ENCODE peak calls at places on chromosomes 1 and 21, in seven cellular contexts. C is breast epithelium, J is esophagus squamous epithelium, G is adrenal gland, K is testis, Q is gastrocnemius medialis, S is HepG2. A is an unnamed sample.

GRCh38 chr1:231626535-231626950 is at the start of gene DISC1:
- DNase-seq in C (peak; percentile 63), J (peak; percentile 64), G (peak; percentile 91), K (peak; percentile 77), Q (peak; percentile 55), S (peak; percentile 80), A (peak; percentile 79)

GRCh38 chr1:29259802-29260441 is 23.6 kb downstream of the PTPRU start:
- DNase-seq in C (no peak), J (no peak), G (peak; percentile 73), K (peak; percentile 67), Q (peak; percentile 32), S (no peak), A (no peak)

GRCh38 chr1:214549604-214550338 is 1.6 kb downstream of the PTPN14 start:
- DNase-seq in C (no peak), J (no peak), G (no peak), K (no peak), Q (no peak), S (no peak), A (no peak)

GRCh38 chr21:36183144-36183795 is 26.6 kb downstream of the DOP1B start:
- DNase-seq in C (no peak), J (no peak), G (no peak), K (no peak), Q (no peak), S (no peak), A (no peak)

GRCh38 chr1:56967900-56968832 is 2.4 kb upstream of the C8B start:
- DNase-seq in C (no peak), J (no peak), G (no peak), K (peak; percentile 67), Q (no peak), S (peak; percentile 58), A (no peak)

GRCh38 chr21:39062196-39062900 is 120.9 kb downstream of the PSMG1 start:
- DNase-seq in C (no peak), J (no peak), G (no peak), K (no peak), Q (no peak), S (no peak), A (no peak)

GRCh38 chr1:94418664-94419655 is 771 bp downstream of the ABCD3 start:
- DNase-seq in C (peak; percentile 58), J (no peak), G (peak; percentile 86), K (peak; percentile 68), Q (peak; percentile 16), S (no peak), A (peak; percentile 89)

GRCh38 chr21:35732788-35733187 is 327.5 kb downstream of the SETD4 start:
- DNase-seq in C (no peak), J (no peak), G (no peak), K (no peak), Q (no peak), S (no peak), A (no peak)

GRCh38 chr1:151837197-151837596 is 2.4 kb downstream of the C2CD4D start:
- DNase-seq in C (no peak), J (no peak), G (no peak), K (no peak), Q (no peak), S (no peak), A (no peak)

GRCh38 chr21:32782698-32783097 is 11.1 kb upstream of the PAXBP1 start:
- DNase-seq in C (no peak), J (no peak), G (no peak), K (no peak), Q (no peak), S (no peak), A (no peak)

GRCh38 chr1:4745560-4745959 is 91.2 kb downstream of the AJAP1 start:
- DNase-seq in C (no peak), J (no peak), G (no peak), K (no peak), Q (no peak), S (no peak), A (no peak)

GRCh38 chr1:1204998-1205768 is 1.2 kb downstream of the TNFRSF18 start:
- DNase-seq in C (no peak), J (no peak), G (no peak), K (no peak), Q (no peak), S (no peak), A (no peak)

GRCh38 chr1:7106442-7107108 is 321.3 kb downstream of the CAMTA1 start:
- DNase-seq in C (no peak), J (no peak), G (no peak), K (no peak), Q (no peak), S (no peak), A (no peak)

GRCh38 chr1:244796719-244797406 is 38.6 kb upstream of the COX20 start:
- DNase-seq in C (peak; percentile 64), J (no peak), G (peak; percentile 92), K (peak; percentile 86), Q (no peak), S (peak; percentile 51), A (peak; percentile 60)

DNA sequence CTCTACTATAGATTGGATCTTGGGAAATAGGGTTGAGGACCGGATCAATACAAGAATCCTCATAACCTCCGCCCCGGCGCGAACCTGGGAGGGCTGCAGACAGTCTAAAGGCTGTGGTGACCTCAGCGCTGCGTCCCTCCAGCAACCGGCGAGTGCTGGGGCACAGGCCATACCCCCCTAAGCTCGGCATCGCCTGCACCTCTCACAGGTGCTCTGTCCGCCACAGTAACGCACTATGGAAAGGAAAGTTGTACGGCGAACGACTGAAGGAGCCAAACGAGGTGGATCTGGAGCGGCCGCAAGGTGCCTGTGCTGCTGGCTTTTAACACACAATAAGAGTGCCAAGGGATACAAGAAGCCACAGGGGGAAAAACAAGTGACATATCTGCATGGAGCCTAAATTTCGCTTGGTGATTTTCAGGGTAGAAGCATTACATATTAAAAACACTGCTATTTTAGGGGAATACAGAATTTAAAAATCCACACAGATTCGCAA is 1.4 kb upstream of the RBM15 start:
- DNase-seq in C (peak; percentile 54), J (no peak), G (peak; percentile 72), K (peak; percentile 61), Q (peak; percentile 15), S (peak; percentile 54), A (peak; percentile 89)
- TF ChIP-seq POLR2A in C (no peak), J (no peak), G (no peak), K (no peak), Q (no peak), S (no peak), A (no peak)

DNA sequence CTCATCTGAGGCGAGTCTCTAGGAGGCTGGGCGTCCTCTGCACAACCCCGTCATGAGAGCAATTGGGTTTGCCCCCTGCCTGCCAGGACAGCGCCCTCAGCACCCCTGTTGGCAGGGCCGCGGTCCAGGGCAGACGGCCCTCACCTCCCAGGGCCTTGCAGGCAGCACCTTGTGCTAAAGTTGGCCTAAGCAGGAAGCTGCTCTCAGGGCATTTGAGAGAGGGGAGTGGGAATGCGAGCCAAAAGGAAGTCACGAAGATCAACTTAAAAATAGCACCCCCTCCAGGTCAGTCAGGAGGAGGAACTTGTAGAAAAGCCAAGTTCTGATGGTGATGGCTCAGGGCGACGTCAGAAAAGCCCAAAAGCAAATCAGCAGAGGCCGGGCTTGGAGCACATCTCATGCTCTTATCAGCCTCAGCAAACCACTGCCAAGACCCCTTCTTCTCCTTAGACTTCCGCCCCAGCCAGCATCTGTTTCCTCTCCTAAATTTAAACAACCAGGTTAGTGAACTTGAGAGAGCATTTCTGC is 12.6 kb upstream of the ADORA3 start:
- DNase-seq in C (no peak), J (no peak), G (peak; percentile 85), K (peak; percentile 55), Q (no peak), S (no peak), A (peak; percentile 39)
- H3K4me3 ChIP-seq in C (peak overlapping the region; percentile 33), J (peak overlapping the region; percentile 38), G (peak overlapping the region; percentile 47), K (peak overlapping the region; percentile 32), Q (peak overlapping the region; percentile 50), S (no peak overlapping the region), A (no peak overlapping the region)

GRCh38 chr1:167618789-167619188 is 11.2 kb upstream of the RCSD1 start:
- DNase-seq in C (no peak), J (no peak), G (no peak), K (no peak), Q (no peak), S (no peak), A (no peak)

GRCh38 chr1:167617950-167618269 is 12.1 kb upstream of the RCSD1 start:
- DNase-seq in C (no peak), J (no peak), G (no peak), K (no peak), Q (no peak), S (no peak), A (no peak)

GRCh38 chr1:167616521-167616920 is 13.5 kb upstream of the RCSD1 start:
- DNase-seq in C (no peak), J (no peak), G (no peak), K (no peak), Q (no peak), S (no peak), A (no peak)

GRCh38 chr1:167618366-167618765 is 11.7 kb upstream of the RCSD1 start:
- DNase-seq in C (no peak), J (no peak), G (no peak), K (no peak), Q (no peak), S (no peak), A (peak; percentile 43)

DNA sequence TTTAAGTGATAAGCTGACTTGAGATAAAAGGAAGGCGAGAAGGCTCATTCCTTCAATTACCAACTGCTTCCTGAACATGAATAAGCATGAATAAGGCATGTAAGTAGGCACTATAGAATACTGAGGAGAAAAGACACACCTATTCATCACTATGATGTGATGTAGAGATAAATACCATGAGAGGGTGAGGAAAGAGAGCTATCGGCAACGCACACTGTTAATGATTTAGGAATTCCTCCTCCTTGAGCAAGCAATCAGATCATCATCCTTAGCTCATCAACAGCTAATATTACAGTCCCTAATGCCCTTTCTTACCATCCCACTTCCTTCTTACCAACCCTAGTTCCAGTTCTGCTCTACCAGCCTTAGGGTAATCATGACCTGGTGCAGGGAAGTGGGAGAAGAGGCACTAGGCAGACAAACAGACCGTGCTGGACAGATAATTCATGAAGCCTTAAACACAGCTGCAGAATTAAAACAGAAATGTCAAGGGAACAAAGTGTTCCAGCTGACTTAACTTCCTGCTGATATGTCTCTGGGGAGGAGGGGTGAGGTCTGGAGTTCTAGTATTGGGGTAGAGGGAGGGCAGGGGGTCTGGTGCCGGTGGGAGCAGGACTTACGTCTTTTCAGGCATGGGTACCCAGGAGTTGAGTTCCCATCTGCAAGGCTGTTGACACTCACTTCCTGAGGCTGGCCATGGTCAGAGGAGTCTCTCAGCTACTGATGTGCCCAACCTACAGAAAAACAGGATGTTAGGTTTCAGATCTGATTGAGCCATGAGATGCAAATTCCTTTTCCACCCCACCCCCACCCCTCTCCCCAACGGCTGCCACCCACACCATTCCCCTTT is 12.7 kb upstream of the RCSD1 start:
- DNase-seq in C (no peak), J (no peak), G (peak; percentile 76), K (no peak), Q (peak; percentile 22), S (no peak), A (no peak)
- TF ChIP-seq POLR2A in C (no peak), J (no peak), G (no peak), K (no peak), Q (no peak), S (no peak), A (no peak)

DNA sequence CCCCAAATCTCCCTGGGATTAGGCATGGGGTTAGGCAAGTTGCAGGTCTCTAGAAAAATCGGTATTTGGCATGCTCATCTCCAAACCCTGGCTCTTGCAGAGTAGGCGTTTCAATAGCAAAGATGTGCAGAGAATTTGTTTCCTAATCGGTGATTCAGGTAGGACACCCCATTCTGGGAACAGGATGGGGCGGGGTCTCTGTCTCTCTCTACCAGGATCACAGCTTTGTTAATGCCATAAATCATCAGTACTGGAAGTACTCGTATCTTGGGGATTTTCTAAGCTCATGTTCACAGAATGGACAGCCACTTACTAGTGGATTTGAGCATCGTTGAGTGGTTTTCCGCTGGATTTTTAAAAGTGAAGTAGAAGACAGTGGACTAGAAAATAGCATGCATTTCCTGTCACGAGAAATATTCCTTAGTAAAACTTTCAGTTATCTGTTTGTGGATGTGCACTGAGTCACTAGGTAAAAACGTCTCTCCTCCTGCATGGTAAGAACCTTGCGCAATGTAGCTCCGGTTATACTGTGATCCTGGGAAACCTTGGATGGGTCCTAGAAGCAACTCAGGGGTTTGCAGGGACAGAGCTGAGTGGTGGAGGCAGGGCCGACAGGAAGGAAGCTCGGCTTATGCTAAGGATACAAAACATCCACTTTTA is 5.1 kb downstream of the TMEM51 start:
- DNase-seq in C (no peak), J (no peak), G (peak; percentile 66), K (no peak), Q (no peak), S (peak; percentile 51), A (no peak)
- H3K4me3 ChIP-seq in C (no peak overlapping the region), J (no peak overlapping the region), G (peak overlapping the region; percentile 31), K (no peak overlapping the region), Q (no peak overlapping the region), S (peak overlapping the region; percentile 25), A (no peak overlapping the region)

A was measured in lower leg skin.